ENCODE peak calls at places on chromosomes 7 and 10, in five cellular contexts. C is CD4-positive, alpha-beta T cell; J is GM10248; Q is RWPE1; G is B cell. K is an unnamed sample.
A peak's percentile ranks its signal among the peaks of the same experiment; 100 is the strongest.

GRCh38 chr10:16965740-16966447 is 148.7 kb upstream of the RSU1 start:
- DNase-seq in C (no peak), J (no peak), Q (peak; percentile 82), G (no peak), K (no peak)

GRCh38 chr10:78115135-78115853 is 81.6 kb downstream of the RPS24 start:
- DNase-seq in C (no peak), J (no peak), Q (no peak), G (no peak), K (no peak)

GRCh38 chr10:129864601-129865126 is 99.4 kb downstream of the EBF3 start:
- DNase-seq in C (no peak), J (no peak), Q (no peak), G (no peak), K (no peak)

GRCh38 chr10:128489324-128490247 is 363.4 kb upstream of the MKI67 start:
- DNase-seq in C (no peak), J (no peak), Q (no peak), G (no peak), K (no peak)

GRCh38 chr10:3734111-3734510 is 50.9 kb downstream of the KLF6 start:
- DNase-seq in C (no peak), J (no peak), Q (no peak), G (no peak), K (no peak)

GRCh38 chr7:32279500-32279899 is 209.3 kb upstream of the PDE1C start:
- DNase-seq in C (no peak), J (no peak), Q (no peak), G (no peak), K (no peak)

GRCh38 chr7:22488643-22489462 is 11.1 kb downstream of the STEAP1B start:
- DNase-seq in C (peak; percentile 20), J (peak; percentile 64), Q (peak; percentile 75), G (peak; percentile 78), K (peak; percentile 68)

GRCh38 chr7:6437251-6437650 is 10.5 kb downstream of the DAGLB start:
- DNase-seq in C (no peak), J (no peak), Q (no peak), G (no peak), K (no peak)

GRCh38 chr7:5630670-5631069 is 150.8 kb downstream of the RNF216 start:
- DNase-seq in C (peak; percentile 20), J (no peak), Q (no peak), G (no peak), K (no peak)

GRCh38 chr7:157436076-157436475 is 99.3 kb downstream of the DNAJB6 start:
- DNase-seq in C (no peak), J (no peak), Q (no peak), G (no peak), K (no peak)

GRCh38 chr10:117334921-117335320 is 40.3 kb downstream of the PDZD8 start:
- DNase-seq in C (no peak), J (no peak), Q (no peak), G (no peak), K (no peak)

GRCh38 chr7:12249706-12250105 is 38.6 kb downstream of the TMEM106B start:
- DNase-seq in C (no peak), J (no peak), Q (no peak), G (no peak), K (no peak)

GRCh38 chr7:50531401-50531906 is 33.8 kb downstream of the DDC start:
- DNase-seq in C (no peak), J (no peak), Q (peak; percentile 89), G (no peak), K (no peak)

GRCh38 chr7:128404826-128405344 is 4.9 kb downstream of the IMPDH1 start:
- DNase-seq in C (no peak), J (no peak), Q (no peak), G (no peak), K (no peak)

GRCh38 chr10:113297226-113297625 is 255.6 kb upstream of the HABP2 start:
- DNase-seq in C (no peak), J (no peak), Q (no peak), G (no peak), K (no peak)

GRCh38 chr7:1856966-1857441 is 186.9 kb downstream of the ELFN1 start:
- DNase-seq in C (no peak), J (no peak), Q (no peak), G (no peak), K (no peak)

GRCh38 chr10:100782845-100783244 is 37.5 kb downstream of the PAX2 start:
- DNase-seq in C (no peak), J (no peak), Q (no peak), G (no peak), K (no peak)

GRCh38 chr10:15295540-15296325 is 75.4 kb downstream of the FAM171A1 start:
- DNase-seq in C (no peak), J (no peak), Q (no peak), G (no peak), K (no peak)

GRCh38 chr10:124150807-124151417 is 57.5 kb upstream of the CHST15 start:
- DNase-seq in C (no peak), J (no peak), Q (no peak), G (no peak), K (no peak)

GRCh38 chr7:138008588-138009349 is 6.9 kb upstream of the CREB3L2 start:
- DNase-seq in C (no peak), J (peak; percentile 57), Q (peak; percentile 16), G (peak; percentile 70), K (peak; percentile 44)

GRCh38 chr7:116948934-116949333 is 4.4 kb upstream of the ST7 start:
- DNase-seq in C (no peak), J (no peak), Q (no peak), G (no peak), K (no peak)

GRCh38 chr7:27108390-27109127 is 6.1 kb upstream of the HOXA2 start:
- DNase-seq in C (no peak), J (no peak), Q (no peak), G (no peak), K (no peak)

GRCh38 chr10:35211390-35211789 is 84.7 kb downstream of the CREM start:
- DNase-seq in C (no peak), J (no peak), Q (no peak), G (no peak), K (no peak)

GRCh38 chr10:44306762-44307161 is 78.1 kb downstream of the CXCL12 start:
- DNase-seq in C (no peak), J (no peak), Q (no peak), G (peak; percentile 3), K (no peak)

GRCh38 chr10:126104767-126105166 is 208.4 kb downstream of the FANK1 start:
- DNase-seq in C (no peak), J (no peak), Q (no peak), G (no peak), K (no peak)

GRCh38 chr7:82050134-82050533 is 280.3 kb upstream of the HGF start:
- DNase-seq in C (no peak), J (no peak), Q (peak; percentile 57), G (no peak), K (no peak)

GRCh38 chr10:60820093-60820769 is 42.0 kb downstream of the CDK1 start:
- DNase-seq in C (no peak), J (no peak), Q (no peak), G (no peak), K (peak; percentile 11)

GRCh38 chr10:102918817-102919236 is 733 bp downstream of the CNNM2 start:
- DNase-seq in C (no peak), J (peak; percentile 34), Q (peak; percentile 28), G (no peak), K (peak; percentile 54)

GRCh38 chr10:103745264-103746247 is 109.8 kb downstream of the SH3PXD2A start:
- DNase-seq in C (peak; percentile 15), J (no peak), Q (peak; percentile 87), G (no peak), K (no peak)

GRCh38 chr10:100759331-100759730 is 13.9 kb downstream of the PAX2 start:
- DNase-seq in C (no peak), J (no peak), Q (no peak), G (no peak), K (no peak)

GRCh38 chr7:41573017-41573416 is 129.9 kb downstream of the INHBA start:
- DNase-seq in C (no peak), J (no peak), Q (peak; percentile 16), G (no peak), K (no peak)

GRCh38 chr7:111953611-111954010 is 252.6 kb downstream of the DOCK4 start:
- DNase-seq in C (no peak), J (no peak), Q (peak; percentile 40), G (no peak), K (no peak)
- TF ChIP-seq CTCF in C (no peak), J (no peak), Q (peak; percentile 57), G (no peak), K (no peak)

DNA sequence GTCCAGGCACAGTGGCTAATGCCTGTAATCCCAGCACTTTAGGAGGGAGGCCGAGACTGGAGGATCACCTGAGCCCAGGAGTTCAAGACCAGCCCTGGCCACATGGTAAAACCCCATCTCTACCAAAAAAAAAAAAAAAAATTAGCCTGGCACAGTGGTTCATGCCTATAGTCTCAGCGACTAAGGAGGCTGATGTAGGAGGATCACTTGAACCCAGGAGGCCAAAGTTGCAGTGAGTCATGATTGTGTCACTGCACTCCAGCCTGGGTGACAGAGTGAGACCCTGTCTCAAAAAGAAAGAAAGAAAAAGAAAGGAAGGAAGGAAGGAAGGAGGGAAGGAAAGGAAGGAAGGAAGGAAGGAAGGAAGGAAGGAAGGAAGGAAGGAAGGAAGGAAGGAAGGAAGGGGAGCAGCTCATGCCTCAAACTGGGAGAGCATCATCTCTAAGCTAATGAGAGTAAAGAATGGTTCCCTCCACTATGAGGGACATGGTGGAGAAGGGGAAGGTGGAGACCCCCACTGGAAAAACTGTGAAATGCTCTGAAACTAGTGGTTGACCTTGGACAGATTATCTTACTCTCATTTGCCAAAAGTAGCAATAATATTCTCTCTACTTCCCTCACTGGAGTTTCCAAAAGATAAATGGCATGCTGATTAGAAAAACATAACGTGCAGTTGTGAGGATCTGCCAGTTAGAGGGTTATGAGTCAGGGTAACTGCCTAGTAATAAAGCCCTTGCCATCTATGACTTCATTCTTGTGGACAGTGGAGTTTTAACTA is 16.8 kb downstream of the GIMAP5 start:
- DNase-seq in C (no peak), J (peak; percentile 38), Q (no peak), G (peak; percentile 23), K (peak; percentile 52)
- TF ChIP-seq CTCF in C (peak; percentile 38), J (peak; percentile 38), Q (no peak), G (peak; percentile 31), K (peak; percentile 42)

GRCh38 chr7:48170506-48170905 is 752 bp upstream of the ABCA13 start:
- DNase-seq in C (no peak), J (no peak), Q (no peak), G (no peak), K (no peak)

GRCh38 chr7:48173313-48173712 is 2.1 kb downstream of the ABCA13 start:
- DNase-seq in C (no peak), J (no peak), Q (no peak), G (no peak), K (no peak)

GRCh38 chr7:48171190-48171589 is at the start of gene ABCA13:
- DNase-seq in C (no peak), J (no peak), Q (peak; percentile 57), G (no peak), K (no peak)

GRCh38 chr7:48165157-48165556 is 6.1 kb upstream of the ABCA13 start:
- DNase-seq in C (no peak), J (no peak), Q (no peak), G (no peak), K (no peak)

DNA sequence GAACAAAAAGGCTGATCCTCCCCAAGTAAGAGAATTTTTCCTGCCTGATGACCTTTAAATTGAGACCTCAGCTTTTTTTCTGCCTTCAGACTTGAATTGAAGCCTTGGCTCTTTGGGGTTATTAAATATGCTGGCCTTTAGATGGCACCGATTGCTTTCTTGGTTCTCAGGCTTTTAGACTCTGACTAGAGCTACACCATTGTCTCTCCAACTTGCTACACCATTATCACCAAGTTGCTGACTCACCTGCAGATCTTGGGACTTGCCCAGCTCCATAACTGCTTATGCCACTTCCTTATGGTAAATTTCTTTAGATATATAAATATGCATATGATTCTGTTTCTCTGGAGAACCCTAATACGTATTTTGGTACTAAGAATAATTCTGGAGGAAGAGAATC is 3.1 kb upstream of the ABCA13 start:
- DNase-seq in C (no peak), J (no peak), Q (no peak), G (no peak), K (no peak)
- TF ChIP-seq CTCF in C (no peak), J (no peak), Q (no peak), G (no peak), K (no peak)

GRCh38 chr7:151832138-151832537 is 44.8 kb downstream of the PRKAG2 start:
- DNase-seq in C (no peak), J (no peak), Q (no peak), G (no peak), K (no peak)
- TF ChIP-seq CTCF in C (no peak), J (no peak), Q (no peak), G (no peak), K (no peak)

K was measured in GM13977.